ENCODE peak calls at places on chromosomes 3 and 15, in nine cellular contexts. U is transverse colon, Z is psoas muscle, X is heart right ventricle, M is sigmoid colon, Y is A549, W is cardiac muscle cell, A is endothelial cell of umbilical vein, S is upper lobe of right lung. D is an unnamed sample.

GRCh38 chr3:71247221-71247947 is 336.1 kb downstream of the FOXP1 start:
- DNase-seq in U (no peak), Z (no peak), X (no peak), M (no peak), Y (peak; percentile 71), W (peak; percentile 80), A (no peak), S (no peak), D (peak; percentile 50)

GRCh38 chr3:104360038-104360437 is 1006.7 kb upstream of the ALCAM start:
- DNase-seq in U (no peak), Z (no peak), X (no peak), M (no peak), Y (no peak), W (no peak), A (no peak), S (no peak), D (no peak)

GRCh38 chr3:16086690-16087089 is 87.8 kb upstream of the GALNT15 start:
- DNase-seq in U (no peak), Z (no peak), X (no peak), M (no peak), Y (no peak), W (no peak), A (no peak), S (no peak), D (no peak)

GRCh38 chr3:152595975-152596832 is 238.7 kb upstream of the P2RY1 start:
- DNase-seq in U (peak; percentile 66), Z (no peak), X (no peak), M (peak; percentile 72), Y (no peak), W (peak; percentile 19), A (peak; percentile 97), S (no peak), D (no peak)

GRCh38 chr3:143207338-143207961 is 87.9 kb downstream of the CHST2 start:
- DNase-seq in U (no peak), Z (no peak), X (no peak), M (no peak), Y (peak; percentile 10), W (no peak), A (no peak), S (no peak), D (peak; percentile 88)

GRCh38 chr3:96657710-96658109 is 156.7 kb upstream of the EPHA6 start:
- DNase-seq in U (no peak), Z (no peak), X (no peak), M (no peak), Y (no peak), W (no peak), A (no peak), S (no peak), D (no peak)

GRCh38 chr15:45921376-45921775 is 286.5 kb downstream of the SQOR start:
- DNase-seq in U (peak; percentile 9), Z (no peak), X (no peak), M (no peak), Y (peak; percentile 6), W (no peak), A (peak; percentile 40), S (no peak), D (no peak)

GRCh38 chr3:160784853-160785252 is 28.8 kb downstream of the PPM1L start:
- DNase-seq in U (no peak), Z (no peak), X (no peak), M (no peak), Y (no peak), W (no peak), A (no peak), S (no peak), D (no peak)

GRCh38 chr3:125481786-125482185 is 38.2 kb downstream of the SNX4 start:
- DNase-seq in U (no peak), Z (no peak), X (no peak), M (no peak), Y (no peak), W (no peak), A (no peak), S (no peak), D (no peak)

GRCh38 chr15:59294961-59295741 is 77.5 kb downstream of the MYO1E start:
- DNase-seq in U (no peak), Z (peak; percentile 20), X (no peak), M (no peak), Y (peak; percentile 91), W (no peak), A (peak; percentile 83), S (no peak), D (peak; percentile 34)

GRCh38 chr15:62847900-62848489 is 194.6 kb upstream of the TPM1 start:
- DNase-seq in U (peak; percentile 83), Z (peak; percentile 75), X (peak; percentile 74), M (peak; percentile 90), Y (peak; percentile 89), W (peak; percentile 78), A (peak; percentile 65), S (no peak), D (peak; percentile 35)

GRCh38 chr15:62848631-62849050 is 193.9 kb upstream of the TPM1 start:
- DNase-seq in U (no peak), Z (no peak), X (no peak), M (peak; percentile 29), Y (peak; percentile 74), W (no peak), A (peak; percentile 87), S (no peak), D (no peak)

GRCh38 chr15:62849316-62850129 is 193.0 kb upstream of the TPM1 start:
- DNase-seq in U (no peak), Z (no peak), X (no peak), M (no peak), Y (no peak), W (no peak), A (no peak), S (no peak), D (no peak)

GRCh38 chr15:62850791-62851291 is 191.7 kb upstream of the TPM1 start:
- DNase-seq in U (no peak), Z (no peak), X (no peak), M (no peak), Y (peak; percentile 91), W (peak; percentile 55), A (peak; percentile 37), S (no peak), D (no peak)

DNA sequence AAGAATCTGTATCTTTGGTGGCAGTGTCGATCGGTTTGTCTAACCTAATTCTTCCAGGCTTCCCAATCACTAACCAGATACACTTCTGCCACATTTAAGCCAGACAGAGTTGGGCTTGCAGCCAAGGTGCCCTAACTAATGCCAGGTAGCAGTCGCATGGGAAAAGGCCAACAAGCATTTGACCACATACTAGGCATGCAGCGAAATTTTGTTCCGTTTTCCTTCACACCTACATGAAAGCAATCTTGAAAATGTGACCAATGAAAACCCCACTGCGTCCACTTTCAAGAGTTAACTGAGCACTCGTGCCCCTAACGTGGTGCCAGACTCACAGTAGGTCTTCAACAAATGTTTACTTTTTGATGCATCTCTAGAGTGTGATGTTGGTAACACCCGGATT is 192.2 kb upstream of the TPM1 start:
- DNase-seq in U (no peak), Z (no peak), X (no peak), M (no peak), Y (no peak), W (no peak), A (no peak), S (no peak), D (peak; percentile 73)
- H3K4me1 ChIP-seq in U (peaks cover 8% of the 10 kb centered on the region), Z (peaks cover 9% of the 10 kb centered on the region), X (peaks cover 14% of the 10 kb centered on the region), M (no peaks in the 10 kb centered on the region), Y (peaks cover 88% of the 10 kb centered on the region), W (peaks cover 32% of the 10 kb centered on the region), A (peaks cover 29% of the 10 kb centered on the region), S (peaks cover 6% of the 10 kb centered on the region), D (no peaks in the 10 kb centered on the region)

DNA sequence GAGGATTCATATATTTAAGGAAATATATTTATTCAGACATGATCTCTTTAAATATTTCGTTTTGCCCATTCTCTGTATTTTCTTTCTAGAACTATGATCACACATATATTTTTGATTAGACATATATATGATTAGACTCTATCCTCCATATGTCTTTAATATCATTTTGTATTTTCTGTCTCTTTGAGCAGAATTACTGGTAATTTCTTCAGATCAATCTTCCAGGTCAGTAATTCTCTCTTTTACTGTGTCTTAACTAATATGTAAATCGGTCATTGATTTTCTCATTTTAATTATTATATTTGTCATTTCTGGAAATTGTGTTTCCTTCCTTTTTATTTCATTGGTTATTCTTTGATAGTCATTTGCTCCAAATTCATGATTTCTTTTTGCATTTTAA is 586.2 kb downstream of the NR2F2 start:
- DNase-seq in U (no peak), Z (no peak), X (no peak), M (no peak), Y (no peak), W (no peak), A (no peak), S (no peak), D (no peak)
- H3K9me3 ChIP-seq in U (peaks cover 17% of the 10 kb centered on the region), Z (peaks cover 14% of the 10 kb centered on the region), X (peaks cover 36% of the 10 kb centered on the region), M (peaks cover 5% of the 10 kb centered on the region), Y (peaks cover 19% of the 10 kb centered on the region), W (peaks cover 5% of the 10 kb centered on the region), A (no peaks in the 10 kb centered on the region), S (peaks cover 7% of the 10 kb centered on the region), D (no peaks in the 10 kb centered on the region)

GRCh38 chr3:149375824-149376196 is 1.6 kb downstream of the TM4SF1 start:
- DNase-seq in U (no peak), Z (no peak), X (no peak), M (no peak), Y (no peak), W (no peak), A (no peak), S (no peak), D (no peak)

GRCh38 chr3:149376728-149377407 is 581 bp downstream of the TM4SF1 start:
- DNase-seq in U (no peak), Z (no peak), X (no peak), M (no peak), Y (no peak), W (no peak), A (peak; percentile 78), S (no peak), D (peak; percentile 11)

GRCh38 chr3:149373235-149374125 is 4.0 kb downstream of the TM4SF1 start:
- DNase-seq in U (no peak), Z (no peak), X (no peak), M (no peak), Y (peak; percentile 73), W (no peak), A (peak; percentile 67), S (no peak), D (no peak)

GRCh38 chr3:149374391-149374790 is 3.1 kb downstream of the TM4SF1 start:
- DNase-seq in U (no peak), Z (no peak), X (no peak), M (no peak), Y (no peak), W (no peak), A (peak; percentile 38), S (no peak), D (no peak)

DNA sequence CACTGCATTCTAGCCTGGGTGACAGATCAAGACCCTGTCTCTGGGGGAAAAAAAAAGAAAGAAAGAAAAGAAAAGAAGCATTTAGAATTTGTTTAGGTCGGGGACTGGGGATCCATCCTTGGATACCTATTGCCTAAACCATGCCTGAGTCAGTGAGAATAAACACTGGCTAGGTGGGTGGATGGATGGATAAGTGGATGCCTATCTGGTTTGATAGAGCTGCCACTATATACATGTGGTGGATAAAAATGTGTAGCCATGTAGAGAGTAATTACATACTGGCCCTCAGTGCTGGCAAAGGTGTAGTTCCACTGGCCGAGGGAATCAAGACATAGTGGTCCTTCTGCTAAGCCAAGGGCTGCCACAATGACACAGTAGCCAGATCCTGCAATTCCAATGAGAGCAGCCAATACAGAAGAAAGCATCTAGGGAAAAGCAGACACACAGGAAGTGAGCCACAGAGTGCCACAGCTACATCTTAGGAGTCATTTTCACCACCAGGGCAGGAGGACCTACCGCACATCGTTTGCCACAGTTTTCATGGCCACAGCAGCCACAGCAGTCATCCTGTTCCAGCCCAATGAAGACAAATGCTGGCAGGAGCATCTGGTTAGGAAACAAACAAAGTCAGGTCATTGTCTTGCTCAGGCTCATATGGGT is 2.2 kb downstream of the TM4SF1 start:
- DNase-seq in U (no peak), Z (no peak), X (no peak), M (no peak), Y (peak; percentile 71), W (no peak), A (peak; percentile 72), S (no peak), D (no peak)
- TF ChIP-seq CTCF in U (no peak), Z (no peak), X (no peak), M (no peak), Y (no peak), W (no peak), A (no peak), S (no peak), D (no peak)

GRCh38 chr15:41969851-41970431 is 2.4 kb downstream of the EHD4 start:
- DNase-seq in U (peak; percentile 19), Z (no peak), X (no peak), M (no peak), Y (no peak), W (no peak), A (peak; percentile 41), S (no peak), D (no peak)
- H3K4me1 ChIP-seq in U (no peaks in the 10 kb centered on the region), Z (peaks cover 19% of the 10 kb centered on the region), X (peaks cover 65% of the 10 kb centered on the region), M (no peaks in the 10 kb centered on the region), Y (peaks cover 13% of the 10 kb centered on the region), W (peaks cover 41% of the 10 kb centered on the region), A (peaks cover 47% of the 10 kb centered on the region), S (peaks cover 49% of the 10 kb centered on the region), D (peaks cover 9% of the 10 kb centered on the region)

D was measured in thyroid gland.